ENCODE peak calls at places on chromosomes 3 and 15, in nine cellular contexts. One of them, this sample, is unnamed.

GRCh38 chr3:151379083-151379734 is 5.3 kb downstream of the P2RY12 start:
- DNase-seq in GM20000: peak; percentile 13
- DNase-seq in GM18507: no peak
- DNase-seq in T-helper 1 cell: no peak
- DNase-seq in IMR-90: no peak
- DNase-seq in activated T-helper 9 cell treated with anti-CD3 and anti-CD28 coated beads, Interleukin-2, amount 50 U/mL, for 16 hours: no peak
- DNase-seq in left colon: peak; percentile 25
- DNase-seq in stimulated activated CD8-positive, alpha-beta memory T cell treated with anti-CD3 and anti-CD28 coated beads, Interleukin-4, amount 100 ng/mL, for 24 hours: no peak
- DNase-seq in iPS DF 6.9: no peak
- DNase-seq in this sample: peak; percentile 22

GRCh38 chr3:145623349-145623748 is 537.6 kb downstream of the PLOD2 start:
- DNase-seq in GM20000: no peak
- DNase-seq in GM18507: no peak
- DNase-seq in T-helper 1 cell: no peak
- DNase-seq in IMR-90: no peak
- DNase-seq in activated T-helper 9 cell treated with anti-CD3 and anti-CD28 coated beads, Interleukin-2, amount 50 U/mL, for 16 hours: no peak
- DNase-seq in left colon: no peak
- DNase-seq in stimulated activated CD8-positive, alpha-beta memory T cell treated with anti-CD3 and anti-CD28 coated beads, Interleukin-4, amount 100 ng/mL, for 24 hours: no peak
- DNase-seq in iPS DF 6.9: no peak
- DNase-seq in this sample: no peak

GRCh38 chr15:67574981-67575632 is 32.6 kb downstream of the MAP2K5 start:
- DNase-seq in GM20000: no peak
- DNase-seq in GM18507: no peak
- DNase-seq in T-helper 1 cell: no peak
- DNase-seq in IMR-90: no peak
- DNase-seq in activated T-helper 9 cell treated with anti-CD3 and anti-CD28 coated beads, Interleukin-2, amount 50 U/mL, for 16 hours: no peak
- DNase-seq in left colon: no peak
- DNase-seq in stimulated activated CD8-positive, alpha-beta memory T cell treated with anti-CD3 and anti-CD28 coated beads, Interleukin-4, amount 100 ng/mL, for 24 hours: no peak
- DNase-seq in iPS DF 6.9: no peak
- DNase-seq in this sample: peak; percentile 12

GRCh38 chr3:150681037-150681436 is 22.7 kb downstream of the ERICH6 start:
- DNase-seq in GM20000: peak; percentile 33
- DNase-seq in GM18507: no peak
- DNase-seq in T-helper 1 cell: no peak
- DNase-seq in IMR-90: no peak
- DNase-seq in activated T-helper 9 cell treated with anti-CD3 and anti-CD28 coated beads, Interleukin-2, amount 50 U/mL, for 16 hours: no peak
- DNase-seq in left colon: no peak
- DNase-seq in stimulated activated CD8-positive, alpha-beta memory T cell treated with anti-CD3 and anti-CD28 coated beads, Interleukin-4, amount 100 ng/mL, for 24 hours: no peak
- DNase-seq in iPS DF 6.9: no peak
- DNase-seq in this sample: no peak

GRCh38 chr3:27423463-27423862 is 54.3 kb upstream of the NEK10 start:
- DNase-seq in GM20000: no peak
- DNase-seq in GM18507: no peak
- DNase-seq in T-helper 1 cell: no peak
- DNase-seq in IMR-90: peak; percentile 81
- DNase-seq in activated T-helper 9 cell treated with anti-CD3 and anti-CD28 coated beads, Interleukin-2, amount 50 U/mL, for 16 hours: no peak
- DNase-seq in left colon: no peak
- DNase-seq in stimulated activated CD8-positive, alpha-beta memory T cell treated with anti-CD3 and anti-CD28 coated beads, Interleukin-4, amount 100 ng/mL, for 24 hours: no peak
- DNase-seq in iPS DF 6.9: no peak
- DNase-seq in this sample: peak; percentile 74

GRCh38 chr3:70811880-70812279 is 499.4 kb upstream of the MDFIC2 start:
- DNase-seq in GM20000: no peak
- DNase-seq in GM18507: no peak
- DNase-seq in T-helper 1 cell: no peak
- DNase-seq in IMR-90: peak; percentile 81
- DNase-seq in activated T-helper 9 cell treated with anti-CD3 and anti-CD28 coated beads, Interleukin-2, amount 50 U/mL, for 16 hours: no peak
- DNase-seq in left colon: no peak
- DNase-seq in stimulated activated CD8-positive, alpha-beta memory T cell treated with anti-CD3 and anti-CD28 coated beads, Interleukin-4, amount 100 ng/mL, for 24 hours: no peak
- DNase-seq in iPS DF 6.9: no peak
- DNase-seq in this sample: peak; percentile 50

GRCh38 chr3:166190360-166190759 is 353.1 kb upstream of the BCHE start:
- DNase-seq in GM20000: no peak
- DNase-seq in GM18507: no peak
- DNase-seq in T-helper 1 cell: no peak
- DNase-seq in IMR-90: peak; percentile 86
- DNase-seq in activated T-helper 9 cell treated with anti-CD3 and anti-CD28 coated beads, Interleukin-2, amount 50 U/mL, for 16 hours: no peak
- DNase-seq in left colon: no peak
- DNase-seq in stimulated activated CD8-positive, alpha-beta memory T cell treated with anti-CD3 and anti-CD28 coated beads, Interleukin-4, amount 100 ng/mL, for 24 hours: no peak
- DNase-seq in iPS DF 6.9: no peak
- DNase-seq in this sample: peak; percentile 75

GRCh38 chr3:155912574-155913190 is 42.2 kb downstream of the GMPS start:
- DNase-seq in GM20000: no peak
- DNase-seq in GM18507: no peak
- DNase-seq in T-helper 1 cell: no peak
- DNase-seq in IMR-90: peak; percentile 39
- DNase-seq in activated T-helper 9 cell treated with anti-CD3 and anti-CD28 coated beads, Interleukin-2, amount 50 U/mL, for 16 hours: no peak
- DNase-seq in left colon: no peak
- DNase-seq in stimulated activated CD8-positive, alpha-beta memory T cell treated with anti-CD3 and anti-CD28 coated beads, Interleukin-4, amount 100 ng/mL, for 24 hours: no peak
- DNase-seq in iPS DF 6.9: no peak
- DNase-seq in this sample: no peak

GRCh38 chr3:176430244-176430893 is 766.9 kb downstream of the TBL1XR1 start:
- DNase-seq in GM20000: peak; percentile 20
- DNase-seq in GM18507: no peak
- DNase-seq in T-helper 1 cell: no peak
- DNase-seq in IMR-90: peak; percentile 76
- DNase-seq in activated T-helper 9 cell treated with anti-CD3 and anti-CD28 coated beads, Interleukin-2, amount 50 U/mL, for 16 hours: no peak
- DNase-seq in left colon: no peak
- DNase-seq in stimulated activated CD8-positive, alpha-beta memory T cell treated with anti-CD3 and anti-CD28 coated beads, Interleukin-4, amount 100 ng/mL, for 24 hours: no peak
- DNase-seq in iPS DF 6.9: no peak
- DNase-seq in this sample: peak; percentile 48

GRCh38 chr15:91849749-91850161 is 3.8 kb upstream of the SLCO3A1 start:
- DNase-seq in GM20000: no peak
- DNase-seq in GM18507: no peak
- DNase-seq in T-helper 1 cell: no peak
- DNase-seq in IMR-90: peak; percentile 57
- DNase-seq in activated T-helper 9 cell treated with anti-CD3 and anti-CD28 coated beads, Interleukin-2, amount 50 U/mL, for 16 hours: no peak
- DNase-seq in left colon: no peak
- DNase-seq in stimulated activated CD8-positive, alpha-beta memory T cell treated with anti-CD3 and anti-CD28 coated beads, Interleukin-4, amount 100 ng/mL, for 24 hours: no peak
- DNase-seq in iPS DF 6.9: no peak
- DNase-seq in this sample: peak; percentile 60

GRCh38 chr15:28890711-28891495 is 5.1 kb downstream of the APBA2 start:
- DNase-seq in GM20000: no peak
- DNase-seq in GM18507: no peak
- DNase-seq in T-helper 1 cell: no peak
- DNase-seq in IMR-90: no peak
- DNase-seq in activated T-helper 9 cell treated with anti-CD3 and anti-CD28 coated beads, Interleukin-2, amount 50 U/mL, for 16 hours: no peak
- DNase-seq in left colon: no peak
- DNase-seq in stimulated activated CD8-positive, alpha-beta memory T cell treated with anti-CD3 and anti-CD28 coated beads, Interleukin-4, amount 100 ng/mL, for 24 hours: no peak
- DNase-seq in iPS DF 6.9: no peak
- DNase-seq in this sample: no peak

GRCh38 chr15:58545307-58546065 is 113.7 kb downstream of the LIPC start:
- DNase-seq in GM20000: no peak
- DNase-seq in GM18507: no peak
- DNase-seq in T-helper 1 cell: no peak
- DNase-seq in IMR-90: peak; percentile 17
- DNase-seq in activated T-helper 9 cell treated with anti-CD3 and anti-CD28 coated beads, Interleukin-2, amount 50 U/mL, for 16 hours: no peak
- DNase-seq in left colon: no peak
- DNase-seq in stimulated activated CD8-positive, alpha-beta memory T cell treated with anti-CD3 and anti-CD28 coated beads, Interleukin-4, amount 100 ng/mL, for 24 hours: peak; percentile 15
- DNase-seq in iPS DF 6.9: no peak
- DNase-seq in this sample: no peak

GRCh38 chr3:196992461-196993065 is 23.9 kb upstream of the PIGZ start:
- DNase-seq in GM20000: no peak
- DNase-seq in GM18507: no peak
- DNase-seq in T-helper 1 cell: no peak
- DNase-seq in IMR-90: no peak
- DNase-seq in activated T-helper 9 cell treated with anti-CD3 and anti-CD28 coated beads, Interleukin-2, amount 50 U/mL, for 16 hours: no peak
- DNase-seq in left colon: no peak
- DNase-seq in stimulated activated CD8-positive, alpha-beta memory T cell treated with anti-CD3 and anti-CD28 coated beads, Interleukin-4, amount 100 ng/mL, for 24 hours: no peak
- DNase-seq in iPS DF 6.9: no peak
- DNase-seq in this sample: no peak

GRCh38 chr3:71244153-71245051 is 339.1 kb downstream of the FOXP1 start:
- DNase-seq in GM20000: no peak
- DNase-seq in GM18507: no peak
- DNase-seq in T-helper 1 cell: no peak
- DNase-seq in IMR-90: peak; percentile 67
- DNase-seq in activated T-helper 9 cell treated with anti-CD3 and anti-CD28 coated beads, Interleukin-2, amount 50 U/mL, for 16 hours: no peak
- DNase-seq in left colon: no peak
- DNase-seq in stimulated activated CD8-positive, alpha-beta memory T cell treated with anti-CD3 and anti-CD28 coated beads, Interleukin-4, amount 100 ng/mL, for 24 hours: no peak
- DNase-seq in iPS DF 6.9: no peak
- DNase-seq in this sample: peak; percentile 11

GRCh38 chr3:111903067-111903511 is 44.0 kb downstream of the PHLDB2 start:
- DNase-seq in GM20000: no peak
- DNase-seq in GM18507: no peak
- DNase-seq in T-helper 1 cell: no peak
- DNase-seq in IMR-90: peak; percentile 84
- DNase-seq in activated T-helper 9 cell treated with anti-CD3 and anti-CD28 coated beads, Interleukin-2, amount 50 U/mL, for 16 hours: no peak
- DNase-seq in left colon: no peak
- DNase-seq in stimulated activated CD8-positive, alpha-beta memory T cell treated with anti-CD3 and anti-CD28 coated beads, Interleukin-4, amount 100 ng/mL, for 24 hours: no peak
- DNase-seq in iPS DF 6.9: no peak
- DNase-seq in this sample: peak; percentile 98

GRCh38 chr15:45640610-45641009 is 5.8 kb downstream of the SQOR start:
- DNase-seq in GM20000: no peak
- DNase-seq in GM18507: no peak
- DNase-seq in T-helper 1 cell: no peak
- DNase-seq in IMR-90: peak; percentile 96
- DNase-seq in activated T-helper 9 cell treated with anti-CD3 and anti-CD28 coated beads, Interleukin-2, amount 50 U/mL, for 16 hours: no peak
- DNase-seq in left colon: no peak
- DNase-seq in stimulated activated CD8-positive, alpha-beta memory T cell treated with anti-CD3 and anti-CD28 coated beads, Interleukin-4, amount 100 ng/mL, for 24 hours: no peak
- DNase-seq in iPS DF 6.9: no peak
- DNase-seq in this sample: peak; percentile 95

This sample was measured in HT1080.